ENCODE peak calls at places on chromosomes 11 and 22, in four cellular contexts. One of them, this sample, is unnamed.

GRCh38 chr11:16924826-16925494 is 89.3 kb downstream of the PLEKHA7 start:
- DNase-seq in uterus: peak; percentile 23
- DNase-seq in cardiac muscle cell: peak; percentile 67
- DNase-seq in lung: peak; percentile 70
- DNase-seq in this sample: peak; percentile 51

GRCh38 chr11:63608353-63609345 is 5.6 kb downstream of the PLAAT3 start:
- DNase-seq in lung: no peak
- DNase-seq in uterus: no peak
- DNase-seq in cardiac muscle cell: no peak
- DNase-seq in this sample: no peak

GRCh38 chr22:49788492-49788891 is 39.2 kb downstream of the BRD1 start:
- DNase-seq in uterus: peak; percentile 46
- DNase-seq in cardiac muscle cell: no peak
- DNase-seq in lung: no peak
- DNase-seq in this sample: no peak

GRCh38 chr22:30969532-30970355 is 679 bp downstream of the TUG1 start:
- DNase-seq in cardiac muscle cell: no peak
- DNase-seq in lung: peak; percentile 46
- DNase-seq in uterus: no peak
- DNase-seq in this sample: peak; percentile 65

GRCh38 chr11:69211540-69212120 is 55.9 kb downstream of the SMIM38 start:
- DNase-seq in lung: no peak
- DNase-seq in cardiac muscle cell: no peak
- DNase-seq in uterus: no peak
- DNase-seq in this sample: no peak

GRCh38 chr11:45180158-45180887 is 33.9 kb downstream of the PRDM11 start:
- DNase-seq in cardiac muscle cell: peak; percentile 75
- DNase-seq in uterus: peak; percentile 58
- DNase-seq in lung: peak; percentile 48
- DNase-seq in this sample: peak; percentile 58

GRCh38 chr11:26297179-26297970 is 34.6 kb upstream of the ANO3 start:
- DNase-seq in uterus: no peak
- DNase-seq in cardiac muscle cell: peak; percentile 61
- DNase-seq in lung: no peak
- DNase-seq in this sample: no peak

GRCh38 chr11:45079943-45080719 is 66.3 kb upstream of the PRDM11 start:
- DNase-seq in cardiac muscle cell: no peak
- DNase-seq in lung: no peak
- DNase-seq in uterus: no peak
- DNase-seq in this sample: no peak

GRCh38 chr11:122394326-122394725 is 261.2 kb upstream of the UBASH3B start:
- DNase-seq in uterus: no peak
- DNase-seq in lung: no peak
- DNase-seq in cardiac muscle cell: no peak
- DNase-seq in this sample: no peak

GRCh38 chr11:113773092-113773415 is 438 bp downstream of the ZW10 start:
- DNase-seq in cardiac muscle cell: peak; percentile 19
- DNase-seq in lung: no peak
- DNase-seq in uterus: no peak
- DNase-seq in this sample: peak; percentile 20

GRCh38 chr11:91459840-91460239 is 764.8 kb upstream of the FAT3 start:
- DNase-seq in cardiac muscle cell: no peak
- DNase-seq in uterus: no peak
- DNase-seq in lung: no peak
- DNase-seq in this sample: no peak

GRCh38 chr11:108685419-108686161 is 20.7 kb downstream of the DDX10 start:
- DNase-seq in cardiac muscle cell: no peak
- DNase-seq in uterus: no peak
- DNase-seq in lung: no peak
- DNase-seq in this sample: no peak

GRCh38 chr11:45089845-45090499 is 56.5 kb upstream of the PRDM11 start:
- DNase-seq in lung: no peak
- DNase-seq in cardiac muscle cell: no peak
- DNase-seq in uterus: no peak
- DNase-seq in this sample: no peak

GRCh38 chr11:122803716-122804115 is 34.6 kb upstream of the CRTAM start:
- DNase-seq in uterus: no peak
- DNase-seq in lung: no peak
- DNase-seq in cardiac muscle cell: no peak
- DNase-seq in this sample: no peak

GRCh38 chr11:83265331-83265730 is 20.8 kb downstream of the CCDC90B start:
- DNase-seq in uterus: no peak
- DNase-seq in lung: no peak
- DNase-seq in cardiac muscle cell: no peak
- DNase-seq in this sample: no peak

GRCh38 chr11:123054301-123055065 is 7.5 kb downstream of the HSPA8 start:
- DNase-seq in cardiac muscle cell: peak; percentile 93
- DNase-seq in lung: no peak
- DNase-seq in uterus: no peak
- DNase-seq in this sample: no peak

GRCh38 chr11:10192036-10192435 is 102.0 kb downstream of the SBF2 start:
- DNase-seq in lung: no peak
- DNase-seq in cardiac muscle cell: no peak
- DNase-seq in uterus: no peak
- DNase-seq in this sample: no peak

GRCh38 chr11:95641506-95641905 is 148.1 kb downstream of the FAM76B start:
- DNase-seq in cardiac muscle cell: no peak
- DNase-seq in lung: peak; percentile 67
- DNase-seq in uterus: no peak
- DNase-seq in this sample: no peak

GRCh38 chr11:110428040-110428439 is 1.7 kb upstream of the FDX1 start:
- DNase-seq in lung: no peak
- DNase-seq in uterus: no peak
- DNase-seq in cardiac muscle cell: no peak
- DNase-seq in this sample: no peak

GRCh38 chr11:110431212-110432073 is 1.7 kb downstream of the FDX1 start:
- DNase-seq in lung: no peak
- DNase-seq in cardiac muscle cell: no peak
- DNase-seq in uterus: no peak
- DNase-seq in this sample: no peak

GRCh38 chr11:110430267-110431211 is 791 bp downstream of the FDX1 start:
- DNase-seq in cardiac muscle cell: peak; percentile 33
- DNase-seq in uterus: no peak
- DNase-seq in lung: peak; percentile 38
- DNase-seq in this sample: no peak

GRCh38 chr11:110428956-110429613 is 663 bp upstream of the FDX1 start:
- DNase-seq in uterus: no peak
- DNase-seq in lung: no peak
- DNase-seq in cardiac muscle cell: no peak
- DNase-seq in this sample: no peak

DNA sequence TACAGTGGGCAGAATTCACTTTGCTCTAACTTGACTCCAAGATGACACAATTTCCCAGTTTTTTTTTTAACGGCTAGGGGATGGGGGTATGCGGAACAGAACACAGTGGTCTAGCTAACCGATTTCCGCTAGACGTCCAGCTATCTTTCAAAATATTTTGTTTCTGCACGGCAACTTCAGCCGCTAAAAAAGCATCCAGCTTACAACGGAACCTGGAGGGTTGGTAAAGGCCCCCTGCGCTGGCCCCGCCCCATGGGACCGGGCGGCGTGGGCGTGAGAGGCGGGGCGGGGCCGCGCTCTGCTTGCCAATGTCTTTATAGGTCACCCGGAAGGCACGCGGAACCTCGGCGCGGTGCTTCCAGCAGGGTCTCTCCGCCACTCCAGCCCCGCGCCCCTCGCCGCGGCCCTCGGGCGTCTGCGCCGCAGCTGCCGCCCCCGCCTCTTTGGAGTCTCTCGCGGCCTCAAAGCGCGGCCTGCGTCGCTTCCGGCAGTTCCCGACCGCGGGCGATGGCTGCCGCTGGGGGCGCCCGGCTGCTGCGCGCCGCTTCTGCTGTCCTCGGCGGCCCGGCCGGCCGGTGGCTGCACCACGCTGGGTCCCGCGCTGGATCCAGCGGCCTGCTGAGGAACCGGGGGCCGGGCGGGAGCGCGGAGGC is at the start of gene FDX1:
- DNase-seq in uterus: peak; percentile 79
- DNase-seq in lung: peak; percentile 82
- DNase-seq in cardiac muscle cell: peak; percentile 97
- DNase-seq in this sample: peak; percentile 95
- TF ChIP-seq CTCF in uterus: peak; percentile 88
- TF ChIP-seq CTCF in lung: peak; percentile 28
- TF ChIP-seq CTCF in cardiac muscle cell: peak; percentile 37
- TF ChIP-seq CTCF in this sample: peak; percentile 70

DNA sequence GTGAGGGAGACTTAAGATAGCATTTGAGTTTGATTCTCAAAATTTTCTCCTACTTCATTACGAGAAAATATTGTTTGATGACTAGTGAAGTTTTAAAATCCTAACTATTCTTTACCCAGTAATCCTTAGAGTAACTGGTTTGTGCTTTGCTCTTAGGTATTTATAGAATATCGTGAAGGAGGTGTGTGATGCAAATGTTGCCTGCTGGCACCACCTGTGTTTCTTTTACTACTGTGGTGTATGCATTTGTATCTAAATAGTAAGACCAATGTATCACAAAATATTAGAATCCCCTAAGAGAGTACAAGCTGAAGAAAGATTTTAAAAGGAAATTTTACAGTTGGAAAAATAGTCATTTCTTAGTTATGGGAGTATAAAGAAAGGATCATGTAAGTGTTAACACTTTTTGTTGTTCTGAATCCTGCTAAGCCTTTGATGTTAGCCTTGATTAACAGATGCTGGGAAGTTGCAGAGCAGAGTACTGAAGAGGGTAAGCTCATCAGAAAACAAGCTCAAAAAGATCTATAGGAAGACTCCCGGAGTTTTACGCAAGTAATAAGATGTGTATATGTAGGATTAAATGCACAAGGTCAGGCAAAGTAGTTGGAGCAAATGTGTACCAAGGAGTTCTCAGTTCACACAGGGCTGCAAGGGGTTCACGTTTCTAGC is 102.2 kb upstream of the SLC6A5 start:
- DNase-seq in cardiac muscle cell: no peak
- DNase-seq in uterus: no peak
- DNase-seq in lung: no peak
- DNase-seq in this sample: no peak
- TF ChIP-seq CTCF in cardiac muscle cell: no peak
- TF ChIP-seq CTCF in uterus: no peak
- TF ChIP-seq CTCF in lung: no peak
- TF ChIP-seq CTCF in this sample: no peak

DNA sequence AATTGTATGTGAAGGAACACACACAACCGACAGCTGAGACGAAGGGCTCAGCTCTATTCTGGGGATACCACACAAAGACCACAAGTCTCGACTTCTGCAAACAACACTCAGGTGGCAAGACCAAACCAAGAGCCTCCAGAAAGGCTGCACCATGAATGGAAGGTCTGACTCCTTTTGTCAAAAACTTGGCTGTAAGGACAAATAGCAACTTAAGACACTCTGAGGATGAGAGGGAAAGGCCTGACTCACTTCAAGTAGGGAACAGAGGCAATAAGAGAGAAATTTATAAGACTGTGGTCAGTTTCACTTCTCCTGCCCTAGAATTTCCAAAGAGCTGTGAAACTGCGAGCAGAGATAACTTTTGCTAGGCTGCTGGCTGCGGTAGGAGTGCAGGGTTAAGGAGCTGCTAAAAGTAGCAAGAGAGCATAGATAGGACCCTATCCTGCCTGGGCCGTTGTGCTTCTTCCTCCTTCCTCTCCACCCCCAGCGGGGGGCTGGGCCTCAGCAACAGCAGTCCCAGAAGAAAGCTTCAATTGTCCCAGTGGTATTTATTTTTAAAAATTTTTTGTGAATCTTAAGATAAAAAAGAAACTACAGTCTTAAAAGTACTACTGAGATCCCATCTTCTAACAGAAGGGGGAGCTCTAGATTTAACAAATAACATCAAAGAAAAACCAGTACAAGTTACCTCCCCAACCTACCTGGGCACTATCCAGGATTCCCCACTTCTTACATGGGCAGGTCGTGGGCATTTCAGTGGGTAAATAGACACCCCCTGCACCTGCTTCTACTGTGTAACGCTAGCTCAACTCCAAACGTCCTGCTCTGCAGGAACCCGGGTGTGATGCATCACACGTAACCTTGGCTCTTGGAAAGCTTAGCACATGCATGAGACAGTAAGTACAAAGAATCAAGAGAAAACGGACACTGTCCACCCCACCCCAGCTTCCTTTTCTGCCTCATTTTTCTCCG is 66.4 kb downstream of the SGSM3 start:
- DNase-seq in cardiac muscle cell: peak; percentile 57
- DNase-seq in lung: no peak
- DNase-seq in uterus: peak; percentile 43
- DNase-seq in this sample: no peak
- TF ChIP-seq CTCF in cardiac muscle cell: peak; percentile 64
- TF ChIP-seq CTCF in lung: peak; percentile 40
- TF ChIP-seq CTCF in uterus: peak; percentile 71
- TF ChIP-seq CTCF in this sample: peak; percentile 76

GRCh38 chr11:67666303-67666645 is 8.1 kb downstream of the ALDH3B2 start:
- DNase-seq in uterus: no peak
- DNase-seq in lung: no peak
- DNase-seq in cardiac muscle cell: no peak
- DNase-seq in this sample: no peak

GRCh38 chr11:67664696-67665536 is 9.5 kb downstream of the ALDH3B2 start:
- DNase-seq in uterus: no peak
- DNase-seq in cardiac muscle cell: no peak
- DNase-seq in lung: no peak
- DNase-seq in this sample: no peak

GRCh38 chr11:67664213-67664585 is 10.2 kb downstream of the ALDH3B2 start:
- DNase-seq in lung: no peak
- DNase-seq in uterus: no peak
- DNase-seq in cardiac muscle cell: no peak
- DNase-seq in this sample: no peak

GRCh38 chr11:67666676-67667489 is 7.5 kb downstream of the ALDH3B2 start:
- DNase-seq in cardiac muscle cell: no peak
- DNase-seq in uterus: no peak
- DNase-seq in lung: no peak
- DNase-seq in this sample: no peak

GRCh38 chr11:67665537-67666302 is 8.7 kb downstream of the ALDH3B2 start:
- DNase-seq in uterus: no peak
- DNase-seq in lung: peak; percentile 48
- DNase-seq in cardiac muscle cell: peak; percentile 23
- DNase-seq in this sample: no peak
- TF ChIP-seq CTCF in uterus: no peak
- TF ChIP-seq CTCF in lung: peak; percentile 3
- TF ChIP-seq CTCF in cardiac muscle cell: no peak
- TF ChIP-seq CTCF in this sample: no peak